ENCODE peak calls at places on chromosomes 12 and 14, in six cellular contexts. I is fibroblast of the aortic adventitia, E is coronary artery, O is PC-9, J is BE2C, Q is kidney epithelial cell. X is an unnamed sample.

GRCh38 chr12:20510811-20511210 is 142.5 kb downstream of the PDE3A start:
- DNase-seq in I (no peak), E (no peak), O (no peak), J (no peak), Q (no peak), X (no peak)

GRCh38 chr14:42930058-42930457 is 1323.4 kb downstream of the LRFN5 start:
- DNase-seq in I (no peak), E (no peak), O (no peak), J (no peak), Q (no peak), X (no peak)

GRCh38 chr12:95956557-95957145 is 13.5 kb downstream of the AMDHD1 start:
- DNase-seq in I (no peak), E (no peak), O (no peak), J (no peak), Q (no peak), X (no peak)

GRCh38 chr14:44040561-44040960 is 466.5 kb downstream of the FSCB start:
- DNase-seq in I (no peak), E (no peak), O (no peak), J (no peak), Q (no peak), X (no peak)

GRCh38 chr14:104424406-104425072 is 155.0 kb upstream of the C14orf180 start:
- DNase-seq in I (no peak), E (peak; percentile 52), O (no peak), J (peak; percentile 82), Q (no peak), X (no peak)

GRCh38 chr14:74476107-74476506 is 17.0 kb downstream of the NPC2 start:
- DNase-seq in I (no peak), E (no peak), O (no peak), J (no peak), Q (no peak), X (no peak)

GRCh38 chr12:109573029-109573913 is at the start of the genes MMAB and MVK:
- DNase-seq in I (peak; percentile 99), E (peak; percentile 100), O (peak; percentile 99), J (peak; percentile 99), Q (peak; percentile 98), X (peak; percentile 100)

GRCh38 chr12:50574621-50575348 is 70.0 kb downstream of the DIP2B start:
- DNase-seq in I (peak; percentile 72), E (no peak), O (no peak), J (no peak), Q (no peak), X (no peak)

GRCh38 chr14:105853907-105854599 is 327.7 kb downstream of the TMEM121 start:
- DNase-seq in I (no peak), E (no peak), O (no peak), J (no peak), Q (no peak), X (no peak)

GRCh38 chr12:86212970-86213369 is 43.2 kb downstream of the MGAT4C start:
- DNase-seq in I (no peak), E (no peak), O (no peak), J (no peak), Q (no peak), X (no peak)

GRCh38 chr12:843609-844008 is 91.2 kb downstream of the WNK1 start:
- DNase-seq in I (peak; percentile 21), E (no peak), O (no peak), J (no peak), Q (no peak), X (peak; percentile 38)

GRCh38 chr12:13941258-13942249 is 39.8 kb downstream of the GRIN2B start:
- DNase-seq in I (peak; percentile 53), E (no peak), O (peak; percentile 68), J (peak; percentile 39), Q (peak; percentile 93), X (peak; percentile 22)

GRCh38 chr12:116456307-116456641 is 102.9 kb upstream of the MAP1LC3B2 start:
- DNase-seq in I (no peak), E (no peak), O (no peak), J (no peak), Q (no peak), X (peak; percentile 40)

GRCh38 chr14:101709962-101710891 is 51.3 kb upstream of the PPP2R5C start:
- DNase-seq in I (no peak), E (no peak), O (peak; percentile 88), J (no peak), Q (no peak), X (no peak)

GRCh38 chr12:52945389-52946232 is 3.3 kb upstream of the KRT18 start:
- DNase-seq in I (peak; percentile 78), E (no peak), O (peak; percentile 95), J (no peak), Q (no peak), X (peak; percentile 59)

GRCh38 chr12:24815087-24815423 is 133.8 kb downstream of the BCAT1 start:
- DNase-seq in I (no peak), E (no peak), O (no peak), J (no peak), Q (no peak), X (no peak)

GRCh38 chr12:106358410-106359241 is 1.1 kb downstream of the POLR3B start:
- DNase-seq in I (peak; percentile 86), E (peak; percentile 74), O (peak; percentile 94), J (peak; percentile 10), Q (no peak), X (no peak)

GRCh38 chr14:31071151-31071550 is 45.0 kb upstream of the STRN3 start:
- DNase-seq in I (no peak), E (no peak), O (no peak), J (no peak), Q (no peak), X (no peak)

GRCh38 chr14:58151701-58152568 is at the start of gene ARMH4:
- DNase-seq in I (peak; percentile 66), E (peak; percentile 82), O (peak; percentile 60), J (peak; percentile 91), Q (peak; percentile 62), X (peak; percentile 82)

GRCh38 chr12:116323696-116324386 is 46.3 kb upstream of the MED13L start:
- DNase-seq in I (no peak), E (no peak), O (no peak), J (no peak), Q (no peak), X (no peak)

GRCh38 chr12:40063424-40063823 is 42.5 kb downstream of the SLC2A13 start:
- DNase-seq in I (peak; percentile 11), E (no peak), O (no peak), J (no peak), Q (no peak), X (peak; percentile 22)

GRCh38 chr12:22626429-22626828 is 1.5 kb downstream of the ETNK1 start:
- DNase-seq in I (peak; percentile 38), E (no peak), O (no peak), J (no peak), Q (no peak), X (peak; percentile 34)

GRCh38 chr12:85985996-85986395 is 111.9 kb downstream of the NTS start:
- DNase-seq in I (no peak), E (no peak), O (no peak), J (no peak), Q (no peak), X (no peak)

GRCh38 chr12:43551971-43552559 is at the start of gene ADAMTS20:
- DNase-seq in I (no peak), E (no peak), O (no peak), J (peak; percentile 55), Q (no peak), X (peak; percentile 16)

GRCh38 chr12:15788266-15789214 is 648 bp downstream of the EPS8 start:
- DNase-seq in I (peak; percentile 60), E (peak; percentile 83), O (peak; percentile 55), J (no peak), Q (no peak), X (peak; percentile 63)

GRCh38 chr14:54640480-54640879 is 73.6 kb downstream of the SAMD4A start:
- DNase-seq in I (no peak), E (no peak), O (no peak), J (no peak), Q (no peak), X (no peak)

GRCh38 chr14:54646576-54647130 is 79.7 kb downstream of the SAMD4A start:
- DNase-seq in I (no peak), E (no peak), O (no peak), J (no peak), Q (no peak), X (no peak)

GRCh38 chr14:54643696-54644176 is 76.8 kb downstream of the SAMD4A start:
- DNase-seq in I (no peak), E (no peak), O (no peak), J (no peak), Q (no peak), X (no peak)

GRCh38 chr14:54642121-54642520 is 75.2 kb downstream of the SAMD4A start:
- DNase-seq in I (no peak), E (no peak), O (no peak), J (no peak), Q (no peak), X (no peak)

GRCh38 chr14:54642950-54643695 is 76.2 kb downstream of the SAMD4A start:
- DNase-seq in I (peak; percentile 64), E (no peak), O (no peak), J (no peak), Q (no peak), X (peak; percentile 59)
- TF ChIP-seq CTCF in I (peak; percentile 44), E (no peak), O (no peak), J (peak; percentile 15), Q (peak; percentile 38), X (peak; percentile 26)

GRCh38 chr12:47882796-47883546 is 21.8 kb downstream of the VDR start:
- DNase-seq in I (no peak), E (no peak), O (no peak), J (peak; percentile 36), Q (no peak), X (no peak)

GRCh38 chr12:47878918-47879481 is 25.8 kb downstream of the VDR start:
- DNase-seq in I (no peak), E (no peak), O (no peak), J (no peak), Q (no peak), X (no peak)

GRCh38 chr12:47881826-47882427 is 22.9 kb downstream of the VDR start:
- DNase-seq in I (peak; percentile 99), E (no peak), O (peak; percentile 57), J (no peak), Q (peak; percentile 71), X (peak; percentile 94)

GRCh38 chr12:47878293-47878917 is 26.4 kb downstream of the VDR start:
- DNase-seq in I (no peak), E (no peak), O (no peak), J (no peak), Q (no peak), X (no peak)

DNA sequence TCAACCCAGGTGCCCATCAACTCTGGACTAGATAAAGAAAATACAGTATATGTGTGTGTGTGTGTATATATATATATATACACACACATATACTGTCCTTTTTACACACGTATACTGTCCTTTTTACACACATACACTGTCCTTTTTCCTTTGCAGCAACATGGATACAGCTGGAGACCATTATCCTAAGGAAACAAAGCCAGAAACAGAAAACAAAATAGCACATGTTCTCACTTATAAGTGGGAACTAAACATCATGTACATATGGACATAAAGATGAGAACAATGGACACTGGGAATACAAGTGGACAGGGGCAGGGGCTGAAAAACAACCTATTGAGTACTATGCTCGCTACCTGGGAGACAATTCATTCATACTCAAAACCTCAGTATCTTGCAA is 23.8 kb downstream of the VDR start:
- DNase-seq in I (no peak), E (no peak), O (no peak), J (no peak), Q (no peak), X (no peak)
- H3K4me3 ChIP-seq in I (no peak overlapping the region), E (no peak overlapping the region), O (no peak overlapping the region), J (no peak overlapping the region), Q (no peak overlapping the region), X (no peak overlapping the region)

GRCh38 chr14:47425302-47425701 is 250.1 kb downstream of the MDGA2 start:
- DNase-seq in I (no peak), E (no peak), O (no peak), J (no peak), Q (no peak), X (no peak)
- TF ChIP-seq CTCF in I (no peak), E (no peak), O (no peak), J (no peak), Q (no peak), X (no peak)

GRCh38 chr14:65377576-65377975 is 35.0 kb upstream of the FUT8 start:
- DNase-seq in I (peak; percentile 73), E (no peak), O (no peak), J (no peak), Q (no peak), X (no peak)
- H3K4me3 ChIP-seq in I (no peak overlapping the region), E (no peak overlapping the region), O (no peak overlapping the region), J (no peak overlapping the region), Q (no peak overlapping the region), X (no peak overlapping the region)

X was measured in astrocyte of the spinal cord.